ENCODE peak calls at places on chromosomes 11 and 22, in four cellular contexts. F is Panc1, J is tibial nerve, G is GM20000. P is an unnamed sample.

GRCh38 chr11:20035701-20036601 is 124.3 kb downstream of the DBX1 start:
- DNase-seq in F (peak), J (peak), G (no peak), P (no peak)

GRCh38 chr11:114141863-114142590 is 82.5 kb downstream of the ZBTB16 start:
- DNase-seq in F (no peak), J (no peak), G (no peak), P (no peak)

GRCh38 chr11:110582728-110583432 is 129.4 kb downstream of the ARHGAP20 start:
- DNase-seq in F (no peak), J (no peak), G (no peak), P (no peak)

GRCh38 chr22:36136475-36136874 is 24.1 kb downstream of the APOL3 start:
- DNase-seq in F (no peak), J (no peak), G (no peak), P (no peak)

GRCh38 chr11:11334607-11335006 is 18.4 kb downstream of the CSNK2A3 start:
- DNase-seq in F (no peak), J (no peak), G (no peak), P (no peak)

GRCh38 chr11:94849836-94850235 is 81.7 kb downstream of the AMOTL1 start:
- DNase-seq in F (no peak), J (peak), G (no peak), P (no peak)

GRCh38 chr11:64759131-64759721 is 548 bp downstream of the PYGM start:
- DNase-seq in F (no peak), J (no peak), G (no peak), P (peak)

GRCh38 chr11:102017029-102017428 is 30.2 kb upstream of the CFAP300 start:
- DNase-seq in F (no peak), J (no peak), G (no peak), P (no peak)

GRCh38 chr11:65911682-65912568 is 6.9 kb downstream of the C11orf68 start:
- DNase-seq in F (no peak), J (no peak), G (no peak), P (peak)
- TF ChIP-seq CTCF in F (no peak), J (peak), G (no peak), P (no peak)

DNA sequence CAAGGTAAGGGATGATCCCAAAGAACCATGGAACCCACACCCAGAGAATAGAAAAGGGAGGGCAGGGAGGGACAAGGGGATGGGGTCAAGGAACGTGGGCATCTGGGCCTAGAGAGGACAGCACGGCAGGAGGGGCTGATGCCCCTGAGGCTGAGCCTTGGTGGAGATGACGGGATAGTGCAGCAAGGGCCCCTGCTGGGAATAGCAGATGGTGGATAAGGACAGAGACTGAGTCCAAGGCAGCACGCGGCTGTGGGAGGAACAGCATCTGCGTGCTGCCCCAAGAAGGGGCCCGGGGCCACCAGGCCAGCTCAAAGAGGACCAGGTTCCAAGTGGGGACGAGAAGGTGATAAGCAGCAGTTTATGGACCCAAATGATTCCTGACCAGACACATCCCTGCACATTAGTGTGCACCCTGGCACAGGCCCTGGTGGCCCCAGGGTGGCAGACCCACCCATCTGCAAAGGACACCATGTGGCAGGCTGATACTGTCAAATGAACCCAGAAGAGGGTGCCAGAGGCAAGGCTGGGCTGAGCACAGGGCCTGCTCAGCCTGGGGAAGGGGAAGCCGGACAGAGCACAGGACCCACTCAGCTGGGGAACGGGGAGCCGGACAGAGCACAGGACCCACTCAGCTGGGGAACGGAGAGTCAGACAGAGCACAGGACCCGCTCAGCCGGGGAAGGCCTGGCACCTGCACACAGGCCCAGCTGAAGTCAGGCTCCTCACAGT is 12.8 kb upstream of the TESMIN start:
- DNase-seq in F (no peak), J (no peak), G (no peak), P (no peak)
- TF ChIP-seq CTCF in F (no peak), J (no peak), G (no peak), P (no peak)

GRCh38 chr22:28896611-28897010 is 13.2 kb downstream of the ZNRF3 start:
- DNase-seq in F (no peak), J (no peak), G (no peak), P (no peak)
- TF ChIP-seq CTCF in F (no peak), J (no peak), G (no peak), P (no peak)

GRCh38 chr11:57332694-57333440 is 2.8 kb downstream of the SSRP1 start:
- DNase-seq in F (no peak), J (no peak), G (no peak), P (no peak)

GRCh38 chr11:57338152-57338551 is at the start of gene P2RX3:
- DNase-seq in F (no peak), J (no peak), G (no peak), P (no peak)

GRCh38 chr11:57335023-57335342 is 709 bp downstream of the SSRP1 start:
- DNase-seq in F (no peak), J (no peak), G (no peak), P (no peak)

GRCh38 chr11:57336111-57336666 is 497 bp upstream of the SSRP1 start:
- DNase-seq in F (no peak), J (no peak), G (no peak), P (no peak)

GRCh38 chr11:57335343-57336110 is at the start of gene SSRP1:
- DNase-seq in F (no peak), J (peak), G (peak), P (peak)
- TF ChIP-seq CTCF in F (peak), J (no peak), G (no peak), P (no peak)

DNA sequence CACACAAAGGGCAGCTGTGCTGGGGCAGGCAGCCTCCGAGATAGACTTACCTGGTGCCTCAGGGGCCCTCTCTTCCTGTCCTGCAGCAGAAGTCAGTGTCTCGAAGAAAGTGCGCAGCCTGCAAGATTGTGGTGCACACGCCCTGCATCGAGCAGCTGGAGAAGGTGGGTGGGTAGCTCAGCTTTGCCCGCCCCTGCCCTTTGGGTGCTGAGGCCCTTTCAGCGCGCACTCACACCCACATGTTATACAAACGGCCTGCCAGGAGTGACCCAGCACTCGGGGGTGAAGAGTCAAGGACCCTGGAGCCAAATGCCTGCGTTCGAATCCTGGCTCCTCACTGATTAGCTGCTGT is 13.6 kb upstream of the MDK start:
- DNase-seq in F (no peak), J (no peak), G (no peak), P (no peak)
- TF ChIP-seq CTCF in F (peak), J (no peak), G (no peak), P (peak)